ENCODE peak calls at places on chromosomes 7 and 10, in nine cellular contexts. One of them, this sample, is unnamed.

GRCh38 chr10:62919776-62920175 is 103.6 kb upstream of the EGR2 start:
- DNase-seq in colonic mucosa: no peak
- DNase-seq in IMR-90: no peak
- DNase-seq in GM12864: no peak
- DNase-seq in cardiac muscle cell: no peak
- DNase-seq in mesenchymal stem cell: no peak
- DNase-seq in kidney epithelial cell: no peak
- DNase-seq in Karpas-422: no peak
- DNase-seq in fibroblast of pulmonary artery: peak; percentile 63
- DNase-seq in this sample: no peak

GRCh38 chr10:124165311-124165710 is 71.9 kb upstream of the CHST15 start:
- DNase-seq in mesenchymal stem cell: no peak
- DNase-seq in cardiac muscle cell: no peak
- DNase-seq in kidney epithelial cell: no peak
- DNase-seq in Karpas-422: no peak
- DNase-seq in colonic mucosa: no peak
- DNase-seq in fibroblast of pulmonary artery: no peak
- DNase-seq in GM12864: no peak
- DNase-seq in IMR-90: no peak
- DNase-seq in this sample: no peak

GRCh38 chr10:69428138-69428537 is 11.4 kb upstream of the TACR2 start:
- DNase-seq in kidney epithelial cell: no peak
- DNase-seq in IMR-90: no peak
- DNase-seq in colonic mucosa: no peak
- DNase-seq in mesenchymal stem cell: no peak
- DNase-seq in GM12864: no peak
- DNase-seq in Karpas-422: no peak
- DNase-seq in fibroblast of pulmonary artery: no peak
- DNase-seq in cardiac muscle cell: peak; percentile 29
- DNase-seq in this sample: no peak

GRCh38 chr10:44971935-44972792 is 6.4 kb downstream of the DEPP1 start:
- DNase-seq in Karpas-422: no peak
- DNase-seq in cardiac muscle cell: no peak
- DNase-seq in IMR-90: no peak
- DNase-seq in GM12864: no peak
- DNase-seq in mesenchymal stem cell: no peak
- DNase-seq in fibroblast of pulmonary artery: no peak
- DNase-seq in kidney epithelial cell: no peak
- DNase-seq in colonic mucosa: no peak
- DNase-seq in this sample: no peak

GRCh38 chr10:105837951-105838350 is 1196.9 kb downstream of the SORCS3 start:
- DNase-seq in IMR-90: no peak
- DNase-seq in GM12864: peak; percentile 37
- DNase-seq in colonic mucosa: no peak
- DNase-seq in fibroblast of pulmonary artery: peak; percentile 39
- DNase-seq in mesenchymal stem cell: peak; percentile 1
- DNase-seq in kidney epithelial cell: peak; percentile 52
- DNase-seq in cardiac muscle cell: no peak
- DNase-seq in Karpas-422: peak; percentile 63
- DNase-seq in this sample: peak; percentile 4

GRCh38 chr10:31317652-31318381 is 1.2 kb upstream of the ZEB1 start:
- DNase-seq in IMR-90: no peak
- DNase-seq in mesenchymal stem cell: no peak
- DNase-seq in colonic mucosa: no peak
- DNase-seq in GM12864: no peak
- DNase-seq in Karpas-422: no peak
- DNase-seq in fibroblast of pulmonary artery: no peak
- DNase-seq in kidney epithelial cell: peak; percentile 62
- DNase-seq in cardiac muscle cell: no peak
- DNase-seq in this sample: peak; percentile 90

GRCh38 chr10:104028146-104028545 is 57.5 kb downstream of the COL17A1 start:
- DNase-seq in fibroblast of pulmonary artery: peak; percentile 56
- DNase-seq in mesenchymal stem cell: peak; percentile 31
- DNase-seq in kidney epithelial cell: no peak
- DNase-seq in colonic mucosa: no peak
- DNase-seq in IMR-90: peak; percentile 23
- DNase-seq in GM12864: no peak
- DNase-seq in Karpas-422: peak; percentile 45
- DNase-seq in cardiac muscle cell: peak; percentile 81
- DNase-seq in this sample: no peak

GRCh38 chr7:129843365-129843898 is 109.3 kb downstream of the UBE2H start:
- DNase-seq in cardiac muscle cell: no peak
- DNase-seq in kidney epithelial cell: no peak
- DNase-seq in colonic mucosa: no peak
- DNase-seq in IMR-90: no peak
- DNase-seq in mesenchymal stem cell: no peak
- DNase-seq in GM12864: no peak
- DNase-seq in fibroblast of pulmonary artery: no peak
- DNase-seq in Karpas-422: no peak
- DNase-seq in this sample: no peak

GRCh38 chr7:48084727-48085432 is 4.2 kb upstream of the UPP1 start:
- DNase-seq in IMR-90: peak; percentile 99
- DNase-seq in mesenchymal stem cell: peak; percentile 99
- DNase-seq in cardiac muscle cell: no peak
- DNase-seq in fibroblast of pulmonary artery: peak; percentile 99
- DNase-seq in kidney epithelial cell: peak; percentile 96
- DNase-seq in Karpas-422: peak; percentile 88
- DNase-seq in GM12864: peak; percentile 92
- DNase-seq in colonic mucosa: peak; percentile 57
- DNase-seq in this sample: peak; percentile 72

GRCh38 chr7:29278362-29279070 is 83.9 kb downstream of the CHN2 start:
- DNase-seq in IMR-90: no peak
- DNase-seq in kidney epithelial cell: no peak
- DNase-seq in Karpas-422: peak; percentile 91
- DNase-seq in colonic mucosa: no peak
- DNase-seq in GM12864: no peak
- DNase-seq in fibroblast of pulmonary artery: no peak
- DNase-seq in mesenchymal stem cell: no peak
- DNase-seq in cardiac muscle cell: no peak
- DNase-seq in this sample: no peak

GRCh38 chr7:100583132-100584045 is 2.5 kb downstream of the LRCH4 start:
- DNase-seq in mesenchymal stem cell: peak; percentile 90
- DNase-seq in IMR-90: peak; percentile 67
- DNase-seq in cardiac muscle cell: peak; percentile 61
- DNase-seq in GM12864: peak; percentile 51
- DNase-seq in colonic mucosa: peak; percentile 68
- DNase-seq in Karpas-422: peak; percentile 78
- DNase-seq in fibroblast of pulmonary artery: peak; percentile 77
- DNase-seq in kidney epithelial cell: no peak
- DNase-seq in this sample: peak; percentile 70

GRCh38 chr7:121083138-121083789 is 94.8 kb downstream of the CPED1 start:
- DNase-seq in mesenchymal stem cell: peak; percentile 77
- DNase-seq in GM12864: no peak
- DNase-seq in cardiac muscle cell: no peak
- DNase-seq in fibroblast of pulmonary artery: peak; percentile 71
- DNase-seq in IMR-90: peak; percentile 84
- DNase-seq in Karpas-422: no peak
- DNase-seq in colonic mucosa: no peak
- DNase-seq in kidney epithelial cell: no peak
- DNase-seq in this sample: no peak

GRCh38 chr10:110207805-110208613 is 604 bp downstream of the MXI1 start:
- DNase-seq in IMR-90: peak; percentile 17
- DNase-seq in kidney epithelial cell: no peak
- DNase-seq in fibroblast of pulmonary artery: peak; percentile 46
- DNase-seq in cardiac muscle cell: peak; percentile 46
- DNase-seq in Karpas-422: peak; percentile 68
- DNase-seq in GM12864: no peak
- DNase-seq in mesenchymal stem cell: peak; percentile 62
- DNase-seq in colonic mucosa: peak; percentile 63
- DNase-seq in this sample: peak; percentile 49

GRCh38 chr7:7051221-7051877 is 131.0 kb upstream of the C1GALT1 start:
- DNase-seq in colonic mucosa: peak; percentile 40
- DNase-seq in fibroblast of pulmonary artery: no peak
- DNase-seq in cardiac muscle cell: no peak
- DNase-seq in kidney epithelial cell: no peak
- DNase-seq in Karpas-422: peak; percentile 60
- DNase-seq in mesenchymal stem cell: no peak
- DNase-seq in GM12864: peak; percentile 7
- DNase-seq in IMR-90: no peak
- DNase-seq in this sample: peak; percentile 23

GRCh38 chr7:2803342-2803692 is 40.8 kb downstream of the GNA12 start:
- DNase-seq in colonic mucosa: no peak
- DNase-seq in cardiac muscle cell: no peak
- DNase-seq in Karpas-422: no peak
- DNase-seq in kidney epithelial cell: no peak
- DNase-seq in IMR-90: no peak
- DNase-seq in fibroblast of pulmonary artery: no peak
- DNase-seq in GM12864: no peak
- DNase-seq in mesenchymal stem cell: no peak
- DNase-seq in this sample: no peak
- H3K4me3 ChIP-seq in colonic mucosa: no peak overlapping the region
- H3K4me3 ChIP-seq in cardiac muscle cell: no peak overlapping the region
- H3K4me3 ChIP-seq in Karpas-422: no peak overlapping the region
- H3K4me3 ChIP-seq in kidney epithelial cell: no peak overlapping the region
- H3K4me3 ChIP-seq in IMR-90: peak overlapping the region; percentile 3
- H3K4me3 ChIP-seq in fibroblast of pulmonary artery: peak overlapping the region; percentile 34
- H3K4me3 ChIP-seq in GM12864: no peak overlapping the region
- H3K4me3 ChIP-seq in mesenchymal stem cell: peak overlapping the region; percentile 61
- H3K4me3 ChIP-seq in this sample: no peak overlapping the region

DNA sequence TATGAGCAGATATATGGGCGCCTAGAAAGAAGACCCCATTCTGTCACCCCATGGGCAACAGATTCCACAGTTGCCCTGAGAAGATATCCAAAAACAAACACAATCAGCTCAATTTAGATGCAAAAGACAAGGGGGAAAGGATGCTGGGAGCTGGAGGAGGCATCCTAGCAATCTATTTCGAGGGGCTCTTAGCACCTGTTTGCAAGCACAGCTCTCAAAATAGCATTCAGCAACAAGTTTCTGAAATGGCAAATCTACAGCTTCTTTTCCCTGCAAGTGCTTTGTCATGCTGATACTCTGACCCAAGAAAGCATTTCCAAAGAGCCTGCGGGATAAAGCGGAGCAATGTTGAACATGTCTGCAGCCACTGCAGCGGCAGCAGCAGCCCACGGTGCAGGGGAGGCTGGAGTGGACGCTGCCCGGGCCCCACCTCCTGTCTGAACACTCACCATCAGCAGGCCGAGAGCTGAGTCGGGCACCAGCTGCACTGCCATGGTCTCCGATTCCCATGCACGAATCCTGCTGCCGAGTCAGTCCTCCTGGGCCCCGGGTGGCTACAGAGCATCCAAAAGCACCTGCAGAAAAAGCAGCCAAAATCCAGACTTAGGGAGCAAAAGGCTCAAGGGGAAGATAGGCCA is 996 bp downstream of the FRMD4A start:
- DNase-seq in GM12864: no peak
- DNase-seq in mesenchymal stem cell: no peak
- DNase-seq in fibroblast of pulmonary artery: no peak
- DNase-seq in cardiac muscle cell: peak; percentile 37
- DNase-seq in kidney epithelial cell: no peak
- DNase-seq in Karpas-422: no peak
- DNase-seq in colonic mucosa: no peak
- DNase-seq in IMR-90: peak; percentile 0
- DNase-seq in this sample: no peak
- H3K4me3 ChIP-seq in GM12864: no peak overlapping the region
- H3K4me3 ChIP-seq in mesenchymal stem cell: no peak overlapping the region
- H3K4me3 ChIP-seq in fibroblast of pulmonary artery: no peak overlapping the region
- H3K4me3 ChIP-seq in cardiac muscle cell: no peak overlapping the region
- H3K4me3 ChIP-seq in kidney epithelial cell: no peak overlapping the region
- H3K4me3 ChIP-seq in Karpas-422: no peak overlapping the region
- H3K4me3 ChIP-seq in colonic mucosa: no peak overlapping the region
- H3K4me3 ChIP-seq in IMR-90: no peak overlapping the region
- H3K4me3 ChIP-seq in this sample: no peak overlapping the region

GRCh38 chr7:95322396-95322795 is 1.9 kb downstream of the PON1 start:
- DNase-seq in fibroblast of pulmonary artery: no peak
- DNase-seq in Karpas-422: no peak
- DNase-seq in colonic mucosa: no peak
- DNase-seq in IMR-90: no peak
- DNase-seq in kidney epithelial cell: no peak
- DNase-seq in GM12864: no peak
- DNase-seq in cardiac muscle cell: no peak
- DNase-seq in mesenchymal stem cell: no peak
- DNase-seq in this sample: no peak

GRCh38 chr7:95321720-95322119 is 2.6 kb downstream of the PON1 start:
- DNase-seq in kidney epithelial cell: no peak
- DNase-seq in cardiac muscle cell: no peak
- DNase-seq in Karpas-422: no peak
- DNase-seq in mesenchymal stem cell: no peak
- DNase-seq in colonic mucosa: no peak
- DNase-seq in fibroblast of pulmonary artery: no peak
- DNase-seq in GM12864: no peak
- DNase-seq in IMR-90: no peak
- DNase-seq in this sample: no peak

GRCh38 chr7:95322874-95323273 is 1.5 kb downstream of the PON1 start:
- DNase-seq in mesenchymal stem cell: no peak
- DNase-seq in kidney epithelial cell: no peak
- DNase-seq in colonic mucosa: no peak
- DNase-seq in IMR-90: no peak
- DNase-seq in Karpas-422: no peak
- DNase-seq in cardiac muscle cell: no peak
- DNase-seq in fibroblast of pulmonary artery: no peak
- DNase-seq in GM12864: no peak
- DNase-seq in this sample: no peak

GRCh38 chr7:95323410-95324129 is 762 bp downstream of the PON1 start:
- DNase-seq in cardiac muscle cell: no peak
- DNase-seq in mesenchymal stem cell: no peak
- DNase-seq in colonic mucosa: no peak
- DNase-seq in GM12864: no peak
- DNase-seq in Karpas-422: no peak
- DNase-seq in kidney epithelial cell: no peak
- DNase-seq in fibroblast of pulmonary artery: no peak
- DNase-seq in IMR-90: no peak
- DNase-seq in this sample: no peak

DNA sequence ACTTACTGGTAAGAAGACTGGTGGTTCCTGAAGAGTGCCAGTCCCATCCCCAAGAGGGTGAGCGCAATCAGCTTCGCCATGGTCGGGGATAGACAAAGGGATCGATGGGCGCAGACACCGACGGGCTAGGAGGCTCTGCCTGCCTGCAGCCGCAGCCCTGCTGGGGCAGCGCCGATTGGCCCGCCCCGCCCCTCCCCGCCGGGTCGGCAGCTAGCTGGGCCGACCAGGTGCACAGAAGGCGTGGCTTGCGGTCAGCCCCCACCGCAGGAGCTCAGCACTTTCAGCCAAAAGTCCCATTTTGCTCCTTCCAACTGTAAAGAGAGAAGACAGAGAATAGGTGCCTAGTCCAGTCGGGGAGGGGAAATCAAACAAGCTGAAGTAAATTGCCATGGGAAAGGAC is at the start of gene PON1:
- DNase-seq in GM12864: no peak
- DNase-seq in Karpas-422: no peak
- DNase-seq in colonic mucosa: no peak
- DNase-seq in IMR-90: no peak
- DNase-seq in fibroblast of pulmonary artery: no peak
- DNase-seq in mesenchymal stem cell: no peak
- DNase-seq in cardiac muscle cell: no peak
- DNase-seq in kidney epithelial cell: no peak
- DNase-seq in this sample: peak; percentile 50
- H3K4me3 ChIP-seq in GM12864: no peak within 1 kb of the TSS
- H3K4me3 ChIP-seq in Karpas-422: no peak within 1 kb of the TSS
- H3K4me3 ChIP-seq in colonic mucosa: no peak within 1 kb of the TSS
- H3K4me3 ChIP-seq in IMR-90: no peak within 1 kb of the TSS
- H3K4me3 ChIP-seq in fibroblast of pulmonary artery: no peak within 1 kb of the TSS
- H3K4me3 ChIP-seq in mesenchymal stem cell: no peak within 1 kb of the TSS
- H3K4me3 ChIP-seq in cardiac muscle cell: no peak within 1 kb of the TSS
- H3K4me3 ChIP-seq in kidney epithelial cell: peak within 1 kb of the TSS; percentile 5
- H3K4me3 ChIP-seq in this sample: no peak within 1 kb of the TSS

DNA sequence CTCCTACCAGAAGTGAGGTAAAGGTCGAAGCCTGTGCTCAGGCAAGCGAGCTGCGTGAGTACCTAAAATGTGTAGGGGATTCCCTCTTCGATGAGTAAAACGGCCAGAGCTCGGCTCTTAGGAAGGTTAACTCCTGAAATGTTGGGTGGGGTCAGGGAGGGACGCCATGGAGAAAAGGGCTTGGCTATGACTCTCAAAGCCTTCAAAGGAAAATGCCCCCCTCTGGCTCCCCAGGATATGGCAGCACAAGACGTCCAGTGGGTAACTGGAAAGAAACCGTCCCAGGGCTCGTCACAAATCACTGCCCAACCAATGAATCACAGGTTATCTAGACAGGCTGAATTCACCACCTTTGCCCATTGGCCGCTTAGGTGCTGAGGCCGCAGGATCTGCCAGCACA is 58.0 kb downstream of the CALML3 start:
- DNase-seq in colonic mucosa: no peak
- DNase-seq in fibroblast of pulmonary artery: no peak
- DNase-seq in GM12864: no peak
- DNase-seq in cardiac muscle cell: no peak
- DNase-seq in IMR-90: no peak
- DNase-seq in mesenchymal stem cell: no peak
- DNase-seq in Karpas-422: peak; percentile 50
- DNase-seq in kidney epithelial cell: no peak
- DNase-seq in this sample: peak; percentile 52
- H3K4me3 ChIP-seq in colonic mucosa: no peak overlapping the region
- H3K4me3 ChIP-seq in fibroblast of pulmonary artery: no peak overlapping the region
- H3K4me3 ChIP-seq in GM12864: no peak overlapping the region
- H3K4me3 ChIP-seq in cardiac muscle cell: no peak overlapping the region
- H3K4me3 ChIP-seq in IMR-90: no peak overlapping the region
- H3K4me3 ChIP-seq in mesenchymal stem cell: no peak overlapping the region
- H3K4me3 ChIP-seq in Karpas-422: no peak overlapping the region
- H3K4me3 ChIP-seq in kidney epithelial cell: no peak overlapping the region
- H3K4me3 ChIP-seq in this sample: no peak overlapping the region